ENCODE peak calls at places on chromosome 18, in eight cellular contexts. G is GM12878, Y is HCT116, O is testis, P is HepG2, N is body of pancreas, S is sigmoid colon, K is H54. Z is an unnamed sample.

GRCh38 chr18:54388203-54389142 is 30.8 kb downstream of the C18orf54 start:
- DNase-seq in G (peak; percentile 40), Y (peak; percentile 66), O (no peak), P (peak; percentile 80), N (peak; percentile 12), S (no peak), K (peak; percentile 22), Z (no peak)

GRCh38 chr18:57969824-57970223 is 74.2 kb upstream of the NEDD4L start:
- DNase-seq in G (no peak), Y (no peak), O (no peak), P (no peak), N (no peak), S (no peak), K (no peak), Z (no peak)

GRCh38 chr18:6983366-6983765 is 134.2 kb downstream of the LAMA1 start:
- DNase-seq in G (no peak), Y (no peak), O (no peak), P (no peak), N (peak; percentile 29), S (no peak), K (no peak), Z (no peak)

GRCh38 chr18:48814490-48815181 is 136.1 kb downstream of the SMAD7 start:
- DNase-seq in G (no peak), Y (no peak), O (peak; percentile 5), P (no peak), N (peak; percentile 3), S (peak; percentile 15), K (no peak), Z (peak; percentile 2)

GRCh38 chr18:35267809-35268208 is 22.2 kb downstream of the ZSCAN30 start:
- DNase-seq in G (no peak), Y (no peak), O (peak; percentile 33), P (no peak), N (peak; percentile 35), S (peak; percentile 67), K (no peak), Z (no peak)

GRCh38 chr18:57221084-57221483 is 74.2 kb downstream of the BOD1L2 start:
- DNase-seq in G (no peak), Y (no peak), O (no peak), P (no peak), N (no peak), S (no peak), K (no peak), Z (no peak)

GRCh38 chr18:11986061-11986460 is 4.8 kb downstream of the IMPA2 start:
- DNase-seq in G (no peak), Y (no peak), O (no peak), P (no peak), N (no peak), S (peak; percentile 52), K (no peak), Z (no peak)

GRCh38 chr18:54232485-54233227 is 8.2 kb upstream of the MBD2 start:
- DNase-seq in G (no peak), Y (no peak), O (peak; percentile 83), P (no peak), N (no peak), S (no peak), K (no peak), Z (no peak)

GRCh38 chr18:58862851-58863538 is 1.7 kb upstream of the ZNF532 start:
- DNase-seq in G (no peak), Y (peak; percentile 6), O (peak; percentile 41), P (no peak), N (no peak), S (peak; percentile 66), K (peak; percentile 26), Z (peak; percentile 49)

GRCh38 chr18:79765491-79766245 is 32.1 kb upstream of the KCNG2 start:
- DNase-seq in G (no peak), Y (no peak), O (peak; percentile 12), P (no peak), N (no peak), S (peak; percentile 41), K (no peak), Z (no peak)

GRCh38 chr18:9708057-9708881 is at the start of gene RAB31:
- DNase-seq in G (no peak), Y (no peak), O (peak; percentile 78), P (no peak), N (peak; percentile 51), S (peak; percentile 94), K (peak; percentile 78), Z (peak; percentile 89)

GRCh38 chr18:24627644-24628315 is 167.3 kb downstream of the HRH4 start:
- DNase-seq in G (no peak), Y (no peak), O (no peak), P (no peak), N (no peak), S (no peak), K (no peak), Z (no peak)

GRCh38 chr18:34322365-34323289 is 97.9 kb upstream of the NOL4 start:
- DNase-seq in G (peak; percentile 59), Y (peak; percentile 1), O (peak; percentile 82), P (peak; percentile 59), N (peak; percentile 50), S (no peak), K (no peak), Z (no peak)

GRCh38 chr18:11865071-11865470 is 13.9 kb downstream of the CHMP1B start:
- DNase-seq in G (no peak), Y (no peak), O (no peak), P (no peak), N (no peak), S (no peak), K (no peak), Z (no peak)

GRCh38 chr18:8639762-8640161 is 30.5 kb downstream of the RAB12 start:
- DNase-seq in G (no peak), Y (no peak), O (no peak), P (no peak), N (no peak), S (no peak), K (no peak), Z (no peak)

GRCh38 chr18:78892721-78893120 is 86.9 kb upstream of the SALL3 start:
- DNase-seq in G (no peak), Y (no peak), O (no peak), P (no peak), N (no peak), S (no peak), K (no peak), Z (no peak)

GRCh38 chr18:67463829-67464228 is 52.7 kb downstream of the DSEL start:
- DNase-seq in G (no peak), Y (no peak), O (no peak), P (no peak), N (no peak), S (no peak), K (no peak), Z (no peak)

DNA sequence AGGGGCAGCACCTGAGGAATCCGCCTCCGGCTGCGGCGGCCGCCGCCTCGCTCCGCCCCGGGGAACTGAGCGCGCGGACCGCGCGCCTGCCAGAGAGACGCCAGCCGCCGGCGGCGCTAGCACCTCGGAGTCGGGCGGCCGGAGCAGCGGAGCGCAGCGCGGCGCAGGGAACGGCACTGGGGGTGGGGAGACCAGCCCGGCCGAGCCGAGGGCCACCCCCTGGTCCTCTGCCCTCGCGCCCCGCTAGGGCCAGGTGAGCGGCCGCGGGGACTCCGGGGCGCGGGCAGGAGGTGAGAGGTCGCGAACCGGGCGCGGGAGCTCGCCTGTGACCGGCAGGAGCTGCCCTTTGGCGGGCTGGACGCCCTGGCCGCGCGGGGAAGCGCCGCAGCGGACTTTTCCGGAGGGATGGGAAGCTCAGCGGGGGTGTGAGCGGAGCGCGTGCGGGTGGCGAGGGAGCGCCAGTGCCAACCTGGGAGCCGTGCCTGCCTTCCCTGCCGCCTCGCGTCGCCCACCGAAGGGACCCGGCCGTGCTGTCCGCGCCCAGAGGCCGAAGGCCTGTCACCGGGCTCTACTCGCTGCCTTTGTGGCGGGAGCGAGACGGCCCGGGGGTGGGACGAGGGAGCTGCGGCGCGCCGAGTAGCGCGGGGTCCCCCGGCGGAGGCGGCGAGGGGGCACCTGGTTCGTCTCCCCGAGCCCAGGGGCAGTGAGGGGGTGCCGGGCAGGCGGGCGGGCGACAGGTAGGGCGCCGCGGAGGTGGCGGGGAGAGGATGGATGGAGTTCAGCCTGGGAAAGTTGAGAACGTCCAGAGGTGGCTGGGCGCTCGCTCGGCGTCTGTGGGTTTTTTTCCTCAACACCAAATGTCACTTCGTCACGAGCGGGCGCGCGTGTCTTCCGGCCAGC is at the start of gene GREB1L:
- DNase-seq in G (no peak), Y (peak; percentile 27), O (peak; percentile 75), P (peak; percentile 16), N (peak; percentile 29), S (no peak), K (peak; percentile 61), Z (no peak)
- TF ChIP-seq POLR2A in G (no peak), Y (peak; percentile 50), O (no peak), P (no peak), N (no peak), S (no peak), K (peak; percentile 50), Z (peak; percentile 28)

GRCh38 chr18:46343456-46343855 is 239.3 kb downstream of the HAUS1 start:
- DNase-seq in G (no peak), Y (no peak), O (no peak), P (no peak), N (no peak), S (peak; percentile 25), K (no peak), Z (no peak)
- TF ChIP-seq POLR2A in G (no peak), Y (no peak), O (no peak), P (no peak), N (no peak), S (no peak), K (no peak), Z (no peak)

GRCh38 chr18:26981373-26982082 is 116.0 kb upstream of the AQP4 start:
- DNase-seq in G (no peak), Y (no peak), O (no peak), P (no peak), N (no peak), S (no peak), K (no peak), Z (no peak)

GRCh38 chr18:26976206-26976605 is 110.7 kb upstream of the AQP4 start:
- DNase-seq in G (no peak), Y (no peak), O (no peak), P (no peak), N (no peak), S (no peak), K (no peak), Z (no peak)

GRCh38 chr18:26977791-26978190 is 112.3 kb upstream of the AQP4 start:
- DNase-seq in G (no peak), Y (no peak), O (no peak), P (no peak), N (no peak), S (no peak), K (no peak), Z (no peak)

DNA sequence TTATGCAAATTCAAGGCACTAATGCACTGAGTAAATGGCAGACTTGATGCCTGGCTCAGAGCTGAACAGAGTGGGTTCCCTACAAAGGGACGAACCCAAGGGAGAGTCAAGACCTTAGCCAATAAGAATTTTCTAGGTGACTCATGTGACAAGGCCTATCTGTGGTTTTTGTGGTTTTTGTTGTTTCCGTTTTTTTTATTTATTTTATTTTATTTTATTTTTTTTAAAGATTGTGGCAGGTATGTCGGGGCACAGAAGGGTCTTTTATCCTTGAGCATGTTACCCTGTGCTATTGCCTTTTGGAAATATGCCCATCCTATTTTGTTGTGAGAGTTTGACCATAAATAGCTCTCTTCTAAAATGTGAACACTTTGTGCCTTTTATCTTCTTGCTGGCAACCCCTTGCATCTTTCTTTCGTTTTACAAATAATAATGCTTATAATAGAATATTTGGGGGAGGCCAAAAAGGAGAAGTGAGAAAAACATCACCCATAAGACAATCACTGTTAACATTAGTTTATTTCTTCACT is 113.4 kb upstream of the AQP4 start:
- DNase-seq in G (peak; percentile 76), Y (no peak), O (no peak), P (no peak), N (no peak), S (no peak), K (no peak), Z (no peak)
- TF ChIP-seq POLR2A in G (peak; percentile 43), Y (no peak), O (no peak), P (no peak), N (no peak), S (no peak), K (no peak), Z (no peak)

GRCh38 chr18:63025251-63025710 is 294.3 kb downstream of the BCL2 start:
- DNase-seq in G (no peak), Y (no peak), O (peak; percentile 46), P (no peak), N (peak; percentile 32), S (no peak), K (no peak), Z (peak; percentile 63)
- TF ChIP-seq POLR2A in G (no peak), Y (no peak), O (no peak), P (no peak), N (no peak), S (no peak), K (no peak), Z (no peak)

Z was measured in uterus.